ENCODE peak calls at places on chromosomes 7 and 10, in nine cellular contexts. U is lung, N is OCI-LY7, P is heart right ventricle, X is psoas muscle, B is AG04450, I is colonic mucosa, M is H1, Z is heart left ventricle. W is an unnamed sample.

GRCh38 chr7:41529831-41530230 is 173.1 kb downstream of the INHBA start:
- DNase-seq in M (no peak), B (no peak), N (no peak), X (no peak), P (no peak), U (no peak), Z (no peak), I (no peak), W (no peak)

GRCh38 chr7:33591481-33591880 is 313.9 kb upstream of the BMPER start:
- DNase-seq in X (no peak), I (no peak), U (no peak), Z (no peak), P (no peak), B (no peak), M (no peak), N (no peak), W (no peak)

GRCh38 chr7:104984591-104985258 is 29.3 kb upstream of the KMT2E start:
- DNase-seq in X (no peak), N (no peak), I (no peak), U (no peak), Z (no peak), B (no peak), P (no peak), M (no peak), W (no peak)

GRCh38 chr10:88499569-88500470 is 83.3 kb downstream of the RNLS start:
- DNase-seq in B (no peak), X (no peak), I (no peak), N (no peak), U (no peak), Z (no peak), P (no peak), M (no peak), W (no peak)

GRCh38 chr10:128922619-128923018 is 544.4 kb upstream of the MGMT start:
- DNase-seq in M (no peak), Z (no peak), U (no peak), P (no peak), X (peak; percentile 62), I (no peak), B (no peak), N (no peak), W (no peak)

GRCh38 chr10:77550378-77550777 is 87.2 kb downstream of the KCNMA1 start:
- DNase-seq in U (no peak), I (no peak), M (no peak), X (peak; percentile 73), N (no peak), P (no peak), B (no peak), Z (no peak), W (no peak)

GRCh38 chr10:16626697-16627096 is 105.0 kb upstream of the C1QL3 start:
- DNase-seq in I (no peak), M (no peak), N (no peak), Z (no peak), B (no peak), U (no peak), X (no peak), P (no peak), W (no peak)

GRCh38 chr7:83267141-83267631 is 104.5 kb upstream of the PCLO start:
- DNase-seq in N (no peak), B (no peak), Z (no peak), I (no peak), U (no peak), X (no peak), M (no peak), P (no peak), W (peak; percentile 28)

GRCh38 chr7:46320956-46321355 is 399.9 kb upstream of the IGFBP3 start:
- DNase-seq in N (no peak), P (no peak), I (no peak), B (no peak), M (no peak), X (no peak), U (no peak), Z (no peak), W (no peak)

GRCh38 chr7:54544356-54545240 is 2.4 kb downstream of the VSTM2A start:
- DNase-seq in M (no peak), B (no peak), Z (no peak), N (no peak), I (no peak), P (no peak), X (no peak), U (no peak), W (no peak)

GRCh38 chr10:15504101-15504840 is 133.2 kb upstream of the FAM171A1 start:
- DNase-seq in B (no peak), X (no peak), I (no peak), Z (no peak), M (no peak), P (no peak), N (no peak), U (no peak), W (no peak)

GRCh38 chr7:123966936-123967335 is 41.9 kb downstream of the SPAM1 start:
- DNase-seq in M (no peak), I (no peak), N (no peak), Z (no peak), X (no peak), P (no peak), U (no peak), B (no peak), W (peak; percentile 33)

GRCh38 chr7:111308691-111309090 is 217.8 kb downstream of the LRRN3 start:
- DNase-seq in U (no peak), M (no peak), P (no peak), N (no peak), X (no peak), Z (no peak), I (no peak), B (no peak), W (no peak)

GRCh38 chr10:110205051-110205675 is 2.2 kb upstream of the MXI1 start:
- DNase-seq in Z (no peak), X (no peak), B (no peak), N (no peak), I (no peak), M (no peak), P (no peak), U (no peak), W (no peak)

GRCh38 chr10:109475704-109476103 is 447.6 kb downstream of the XPNPEP1 start:
- DNase-seq in P (no peak), B (no peak), I (no peak), Z (no peak), X (no peak), N (no peak), U (no peak), M (no peak), W (no peak)

GRCh38 chr10:106997721-106998120 is 166.8 kb downstream of the SORCS1 start:
- DNase-seq in U (peak; percentile 36), I (no peak), X (no peak), M (no peak), P (peak; percentile 8), N (no peak), B (no peak), Z (no peak), W (peak; percentile 3)

GRCh38 chr7:70779321-70779720 is 352.6 kb upstream of the GALNT17 start:
- DNase-seq in U (no peak), I (no peak), X (no peak), M (no peak), Z (no peak), B (no peak), P (no peak), N (no peak), W (no peak)

GRCh38 chr10:3096149-3096548 is 28.8 kb downstream of the PFKP start:
- DNase-seq in B (no peak), P (no peak), I (no peak), U (no peak), Z (no peak), N (no peak), X (no peak), M (no peak), W (no peak)

GRCh38 chr10:79266543-79267312 is 80.5 kb upstream of the PPIF start:
- DNase-seq in P (peak; percentile 82), Z (peak; percentile 83), U (peak; percentile 56), B (peak; percentile 74), X (peak; percentile 80), N (peak; percentile 45), I (peak; percentile 45), M (no peak), W (no peak)

GRCh38 chr7:64849924-64850499 is 53.1 kb upstream of the ZNF273 start:
- DNase-seq in X (no peak), P (no peak), U (no peak), N (no peak), B (no peak), M (no peak), Z (no peak), I (no peak), W (no peak)

GRCh38 chr10:60282771-60283353 is 106.8 kb downstream of the ANK3 start:
- DNase-seq in P (no peak), B (no peak), M (no peak), N (peak; percentile 8), I (no peak), U (peak; percentile 33), X (no peak), Z (no peak), W (peak; percentile 27)

GRCh38 chr10:97320480-97321031 is 1.5 kb downstream of the FRAT1 start:
- DNase-seq in I (peak; percentile 36), Z (peak; percentile 62), U (peak; percentile 29), B (no peak), M (no peak), N (no peak), X (peak; percentile 54), P (no peak), W (peak; percentile 36)

GRCh38 chr7:158261362-158262235 is 326.0 kb downstream of the PTPRN2 start:
- DNase-seq in M (no peak), B (no peak), N (no peak), Z (no peak), U (no peak), P (no peak), I (no peak), X (peak; percentile 5), W (no peak)
- H3K9me3 ChIP-seq in M (peaks cover 75% of the 10 kb centered on the region), B (peaks cover 94% of the 10 kb centered on the region), N (peaks cover 8% of the 10 kb centered on the region), Z (no peaks in the 10 kb centered on the region), U (peaks cover 13% of the 10 kb centered on the region), P (no peaks in the 10 kb centered on the region), I (no peaks in the 10 kb centered on the region), X (no peaks in the 10 kb centered on the region), W (no peaks in the 10 kb centered on the region)

GRCh38 chr10:10745281-10745680 is 272.4 kb upstream of the CELF2 start:
- DNase-seq in N (no peak), P (no peak), M (no peak), B (no peak), Z (no peak), U (no peak), I (no peak), X (no peak), W (no peak)
- H3K9me3 ChIP-seq in N (peaks cover 6% of the 10 kb centered on the region), P (peaks cover 10% of the 10 kb centered on the region), M (no peaks in the 10 kb centered on the region), B (no peaks in the 10 kb centered on the region), Z (no peaks in the 10 kb centered on the region), U (no peaks in the 10 kb centered on the region), I (no peaks in the 10 kb centered on the region), X (no peaks in the 10 kb centered on the region), W (no peaks in the 10 kb centered on the region)

GRCh38 chr7:82029236-82029635 is 259.4 kb upstream of the HGF start:
- DNase-seq in I (no peak), M (no peak), B (no peak), P (no peak), X (no peak), N (no peak), U (no peak), Z (no peak), W (no peak)
- H3K9me3 ChIP-seq in I (no peaks in the 10 kb centered on the region), M (no peaks in the 10 kb centered on the region), B (no peaks in the 10 kb centered on the region), P (no peaks in the 10 kb centered on the region), X (no peaks in the 10 kb centered on the region), N (no peaks in the 10 kb centered on the region), U (no peaks in the 10 kb centered on the region), Z (no peaks in the 10 kb centered on the region), W (no peaks in the 10 kb centered on the region)

DNA sequence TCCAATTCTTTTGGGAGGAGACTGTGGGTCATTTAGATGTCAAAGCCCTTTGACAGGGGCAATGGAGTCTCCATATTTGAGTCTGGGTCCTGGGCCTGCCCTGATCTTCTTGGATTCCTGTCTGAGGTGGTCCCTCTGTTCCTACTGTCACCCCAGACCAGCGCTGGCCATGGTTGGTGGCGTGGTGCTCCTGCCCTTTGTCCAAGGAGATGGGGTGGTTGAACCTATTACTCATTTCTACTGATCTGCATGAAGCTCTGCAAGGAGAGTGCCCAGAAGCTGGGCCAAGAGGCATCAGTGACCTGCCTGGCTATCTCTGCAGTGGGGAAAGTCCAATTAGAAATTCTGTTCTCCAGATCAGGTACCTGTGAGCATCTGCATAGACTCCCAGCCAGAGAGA is 355.6 kb upstream of the NUPR2 start:
- DNase-seq in Z (no peak), X (no peak), N (no peak), M (no peak), I (no peak), B (no peak), P (no peak), U (no peak), W (no peak)
- H3K9me3 ChIP-seq in Z (peaks cover 9% of the 10 kb centered on the region), X (peaks cover 63% of the 10 kb centered on the region), N (peaks cover 20% of the 10 kb centered on the region), M (peaks cover 94% of the 10 kb centered on the region), I (peaks cover 7% of the 10 kb centered on the region), B (peaks cover 75% of the 10 kb centered on the region), P (peaks cover 100% of the 10 kb centered on the region), U (peaks cover 57% of the 10 kb centered on the region), W (peaks cover 5% of the 10 kb centered on the region)

W was measured in small intestine.